ENCODE peak calls at places on chromosomes 4 and X, in five cellular contexts. J is psoas muscle, W is SK-N-SH, I is AG04450, V is colonic mucosa. L is an unnamed sample.

GRCh38 chr4:179128299-179128698 is 1686.1 kb upstream of the AGA start:
- DNase-seq in J (no peak), W (no peak), I (no peak), V (no peak), L (no peak)

GRCh38 chr4:108058685-108059440 is 69.2 kb downstream of the HADH start:
- DNase-seq in J (no peak), W (no peak), I (peak; percentile 4), V (no peak), L (peak; percentile 75)

GRCh38 chr4:87502580-87503238 is 26.5 kb downstream of the SPARCL1 start:
- DNase-seq in J (no peak), W (no peak), I (no peak), V (no peak), L (peak; percentile 24)

GRCh38 chrX:138765061-138765460 is 53.5 kb upstream of the FGF13 start:
- DNase-seq in J (no peak), W (no peak), I (no peak), V (no peak), L (no peak)

GRCh38 chrX:39957816-39958561 is 139.8 kb downstream of the BCOR start:
- DNase-seq in J (no peak), W (no peak), I (no peak), V (no peak), L (no peak)

GRCh38 chr4:139526928-139527327 is 29.1 kb downstream of the SETD7 start:
- DNase-seq in J (no peak), W (no peak), I (no peak), V (no peak), L (no peak)

GRCh38 chrX:71652405-71652804 is 14.9 kb upstream of the LOC101059915 start:
- DNase-seq in J (no peak), W (peak; percentile 59), I (peak; percentile 18), V (peak; percentile 65), L (no peak)

GRCh38 chr4:168859888-168860694 is 150.0 kb downstream of the CBR4 start:
- DNase-seq in J (no peak), W (no peak), I (no peak), V (no peak), L (no peak)

GRCh38 chrX:63835361-63835760 is 50.3 kb upstream of the ARHGEF9 start:
- DNase-seq in J (no peak), W (no peak), I (no peak), V (no peak), L (no peak)

GRCh38 chr4:98613453-98614075 is 44.8 kb downstream of the TSPAN5 start:
- DNase-seq in J (no peak), W (no peak), I (no peak), V (no peak), L (no peak)

GRCh38 chr4:67035501-67035900 is 509.8 kb downstream of the CENPC start:
- DNase-seq in J (no peak), W (no peak), I (no peak), V (no peak), L (no peak)

GRCh38 chr4:159564615-159565014 is 461.7 kb downstream of the RAPGEF2 start:
- DNase-seq in J (no peak), W (no peak), I (no peak), V (peak; percentile 58), L (no peak)

GRCh38 chr4:159563257-159563656 is 460.4 kb downstream of the RAPGEF2 start:
- DNase-seq in J (no peak), W (no peak), I (no peak), V (peak; percentile 18), L (no peak)
- TF ChIP-seq CTCF in J (no peak), W (no peak), I (no peak), V (no peak), L (no peak)

DNA sequence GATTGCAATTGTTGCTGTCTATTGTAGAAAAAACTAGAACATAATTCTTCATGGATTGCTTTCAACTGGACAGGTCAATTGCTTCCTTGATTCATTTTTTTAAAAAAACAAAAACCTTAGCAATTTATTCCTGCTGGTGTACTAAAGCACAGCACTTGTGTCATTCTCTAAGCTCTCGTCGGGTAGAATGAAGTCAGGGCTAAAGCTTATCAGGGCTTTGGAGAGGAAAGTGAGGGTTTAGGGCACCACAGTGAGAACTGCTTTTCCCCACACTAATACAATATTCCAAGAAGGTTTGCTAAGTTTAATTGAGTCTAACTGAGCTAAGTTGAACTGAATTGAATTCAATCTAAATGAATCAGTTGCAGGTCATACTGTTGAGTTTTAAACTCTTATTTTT is 76.4 kb upstream of the TLR3 start:
- DNase-seq in J (no peak), W (no peak), I (no peak), V (no peak), L (no peak)
- H3K4me3 ChIP-seq in J (no peak overlapping the region), W (no peak overlapping the region), I (no peak overlapping the region), V (no peak overlapping the region), L (no peak overlapping the region)

GRCh38 chr4:12446237-12446636 is 1017.5 kb upstream of the HS3ST1 start:
- DNase-seq in J (no peak), W (peak; percentile 12), I (no peak), V (no peak), L (no peak)

GRCh38 chr4:12445711-12446110 is 1017.0 kb upstream of the HS3ST1 start:
- DNase-seq in J (no peak), W (no peak), I (no peak), V (no peak), L (no peak)

DNA sequence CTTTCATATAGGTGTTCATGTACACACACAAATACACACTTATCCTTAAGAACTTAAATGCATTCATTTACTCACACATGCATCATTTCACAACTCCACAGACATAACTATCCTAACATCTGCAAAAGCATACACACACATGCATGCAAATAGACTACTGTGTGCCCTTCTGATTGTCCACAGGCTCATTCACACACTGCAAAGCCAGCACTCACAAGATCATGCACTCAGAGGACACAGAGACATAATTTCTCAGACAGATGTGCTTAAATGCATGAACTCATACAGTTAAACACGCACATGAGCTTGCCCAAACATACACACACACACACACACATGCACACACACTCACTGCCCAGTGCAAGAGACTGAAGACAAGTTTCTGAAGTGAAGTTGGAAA is 1018.0 kb upstream of the HS3ST1 start:
- DNase-seq in J (no peak), W (no peak), I (no peak), V (no peak), L (no peak)
- TF ChIP-seq CTCF in J (no peak), W (no peak), I (no peak), V (no peak), L (no peak)

GRCh38 chrX:19862634-19863236 is 24.7 kb downstream of the SH3KBP1 start:
- DNase-seq in J (no peak), W (no peak), I (no peak), V (no peak), L (no peak)
- H3K4me3 ChIP-seq in J (no peak overlapping the region), W (no peak overlapping the region), I (no peak overlapping the region), V (no peak overlapping the region), L (no peak overlapping the region)

GRCh38 chr4:109078724-109079123 is 223.7 kb downstream of the COL25A1 start:
- DNase-seq in J (no peak), W (no peak), I (peak; percentile 32), V (no peak), L (peak; percentile 45)
- TF ChIP-seq CTCF in J (no peak), W (no peak), I (no peak), V (no peak), L (no peak)

DNA sequence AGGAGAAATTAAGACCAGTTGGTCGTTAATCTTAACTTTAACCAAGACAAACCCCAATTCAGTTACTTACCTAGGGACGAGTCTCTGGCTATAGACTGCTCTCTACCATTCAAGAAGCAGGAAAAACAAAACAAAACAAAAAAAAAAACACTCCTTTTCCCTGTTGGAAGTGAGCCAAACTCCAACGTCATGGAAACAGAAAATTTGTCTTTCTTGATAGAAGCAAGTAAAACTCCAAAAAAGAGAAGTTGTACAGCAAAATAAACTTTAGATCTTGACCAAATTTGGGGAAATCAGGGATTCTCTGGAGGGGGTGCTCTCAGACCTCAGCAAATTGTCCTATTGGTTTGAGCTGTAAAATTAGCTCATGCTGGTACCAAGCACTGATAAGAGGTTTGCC is 3.7 kb downstream of the CNGA1 start:
- DNase-seq in J (no peak), W (no peak), I (no peak), V (no peak), L (no peak)
- H3K4me3 ChIP-seq in J (peak overlapping the region; percentile 26), W (no peak overlapping the region), I (no peak overlapping the region), V (no peak overlapping the region), L (no peak overlapping the region)

GRCh38 chrX:132940727-132941162 is 17.7 kb downstream of the HS6ST2 start:
- DNase-seq in J (no peak), W (peak; percentile 26), I (no peak), V (no peak), L (no peak)
- TF ChIP-seq CTCF in J (no peak), W (no peak), I (no peak), V (no peak), L (no peak)

L was measured in BJ.